ENCODE peak calls at places on chromosomes 3 and 15, in six cellular contexts. X is GM23338; P is thoracic aorta; E is pancreas; O is breast epithelium; S is CD8-positive, alpha-beta T cell. G is an unnamed sample.
A peak's percentile ranks its signal among the peaks of the same experiment; 100 is the strongest.

GRCh38 chr3:32376098-32376497 is 15.6 kb upstream of the CMTM7 start:
- DNase-seq in E (no peak), S (no peak), X (no peak), P (no peak), O (no peak), G (no peak)

GRCh38 chr3:123301331-123302184 is 99.8 kb downstream of the SEC22A start:
- DNase-seq in X (no peak), O (no peak), P (no peak), E (no peak), S (no peak), G (peak; percentile 34)

GRCh38 chr3:179036226-179036625 is 35.4 kb downstream of the ZMAT3 start:
- DNase-seq in P (no peak), X (no peak), S (no peak), O (no peak), E (no peak), G (no peak)

GRCh38 chr3:73228425-73228824 is 167.0 kb downstream of the EBLN2 start:
- DNase-seq in P (no peak), O (no peak), E (no peak), S (no peak), X (no peak), G (no peak)

GRCh38 chr3:195908439-195909293 is at the start of gene TNK2:
- DNase-seq in O (no peak), P (no peak), X (peak; percentile 52), E (no peak), S (peak; percentile 56), G (peak; percentile 36)

GRCh38 chr3:64599651-64600050 is 88.1 kb downstream of the ADAMTS9 start:
- DNase-seq in E (no peak), S (no peak), P (no peak), X (no peak), O (no peak), G (no peak)

GRCh38 chr15:64149424-64150235 is 1.9 kb upstream of the SNX22 start:
- DNase-seq in E (no peak), P (no peak), X (peak; percentile 75), O (no peak), S (no peak), G (no peak)

GRCh38 chr3:129474986-129475804 is 35.2 kb downstream of the IFT122 start:
- DNase-seq in E (no peak), O (no peak), X (no peak), S (no peak), P (no peak), G (no peak)

GRCh38 chr15:61155741-61156700 is 73.1 kb downstream of the RORA start:
- DNase-seq in O (no peak), X (peak; percentile 50), P (no peak), E (no peak), S (no peak), G (peak; percentile 70)

GRCh38 chr3:132596816-132597433 is at the start of gene ACKR4:
- DNase-seq in X (no peak), E (no peak), S (no peak), P (no peak), O (no peak), G (no peak)

GRCh38 chr15:82297546-82297945 is 34.9 kb downstream of the SAXO2 start:
- DNase-seq in S (no peak), O (no peak), E (no peak), X (no peak), P (no peak), G (no peak)

GRCh38 chr3:14602804-14603644 is 48.5 kb upstream of the CCDC174 start:
- DNase-seq in S (no peak), O (no peak), P (no peak), E (no peak), X (peak; percentile 66), G (no peak)

GRCh38 chr3:37026851-37027250 is 33.5 kb downstream of the MLH1 start:
- DNase-seq in X (no peak), S (no peak), P (no peak), E (no peak), O (no peak), G (no peak)

GRCh38 chr3:20480771-20481170 is 294.8 kb upstream of the SGO1 start:
- DNase-seq in S (no peak), E (no peak), O (no peak), P (no peak), X (peak; percentile 48), G (no peak)

GRCh38 chr15:84992157-84992940 is 10.7 kb downstream of the PDE8A start:
- DNase-seq in S (peak; percentile 22), O (no peak), X (no peak), E (no peak), P (no peak), G (no peak)

GRCh38 chr15:85329561-85330421 is 50.6 kb upstream of the AKAP13 start:
- DNase-seq in P (no peak), X (no peak), S (no peak), O (no peak), E (no peak), G (no peak)

GRCh38 chr3:65953881-65954733 is 84.6 kb downstream of the MAGI1 start:
- DNase-seq in X (peak; percentile 20), P (no peak), S (no peak), O (peak; percentile 54), E (peak; percentile 93), G (no peak)

GRCh38 chr3:45779746-45780735 is 16.3 kb downstream of the SLC6A20 start:
- DNase-seq in E (no peak), X (no peak), O (no peak), P (no peak), S (no peak), G (no peak)

GRCh38 chr3:108757404-108757982 is at the start of gene RETNLB:
- DNase-seq in P (no peak), O (no peak), E (peak; percentile 81), S (no peak), X (no peak), G (no peak)

GRCh38 chr3:11159421-11159904 is 5.2 kb downstream of the HRH1 start:
- DNase-seq in X (peak; percentile 27), S (no peak), O (no peak), P (no peak), E (no peak), G (peak; percentile 68)

DNA sequence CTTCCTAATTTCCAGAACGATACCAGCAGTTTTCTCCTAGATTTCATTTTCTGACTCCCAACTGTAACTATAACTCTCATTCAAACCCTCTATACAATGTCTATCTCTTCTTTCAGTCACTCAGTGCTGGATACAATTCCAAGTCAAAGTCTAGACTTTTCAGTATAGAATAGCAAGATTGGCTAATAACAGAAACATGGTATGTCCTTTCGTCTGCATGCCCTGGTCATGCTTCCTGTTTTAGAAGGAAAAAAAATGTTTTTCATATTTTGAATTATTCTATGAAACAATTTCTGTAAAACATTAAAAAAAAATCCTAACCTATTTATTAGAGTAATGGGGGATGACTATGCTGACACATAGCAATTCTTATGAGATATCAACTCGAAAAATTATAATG is 180.0 kb downstream of the KCNAB1 start:
- DNase-seq in S (no peak), X (no peak), E (no peak), O (no peak), P (no peak), G (no peak)
- H3K27ac ChIP-seq in S (no peak overlapping the region), X (no peak overlapping the region), E (no peak overlapping the region), O (no peak overlapping the region), P (no peak overlapping the region), G (no peak overlapping the region)

DNA sequence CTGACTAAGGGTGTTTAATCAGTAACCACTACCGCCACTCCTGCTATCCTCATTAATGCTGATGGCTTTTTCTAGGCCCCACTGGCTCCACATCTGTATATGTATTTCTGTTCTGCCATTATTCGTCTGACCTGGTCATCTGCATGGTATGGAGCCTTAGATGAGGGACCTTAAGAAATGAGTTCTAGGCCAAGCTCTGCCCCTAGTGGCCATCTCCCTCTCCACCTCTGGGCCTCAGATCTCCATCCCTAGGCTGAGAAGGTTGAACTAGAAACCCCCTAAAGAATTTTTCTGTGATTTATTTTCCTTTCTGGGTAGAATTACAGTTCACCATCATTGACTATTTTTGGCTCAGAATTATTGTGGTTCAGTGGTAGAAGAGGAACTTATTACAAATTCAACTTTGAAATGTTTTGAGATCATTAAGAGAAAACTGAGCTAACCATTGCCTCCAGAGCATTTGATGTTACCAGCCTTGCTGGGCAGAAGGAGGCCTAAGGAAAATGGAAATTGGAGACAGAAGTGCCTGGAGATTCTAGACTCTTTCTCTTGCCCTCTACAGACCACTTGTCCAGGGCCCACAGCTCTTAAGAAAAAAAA is 325.2 kb upstream of the NR2E3 start:
- DNase-seq in E (no peak), X (peak; percentile 58), S (no peak), O (no peak), P (no peak), G (no peak)
- TF ChIP-seq CTCF in E (no peak), X (peak; percentile 58), S (no peak), O (peak; percentile 17), P (peak; percentile 21), G (peak; percentile 17)

GRCh38 chr15:39192979-39193559 is 387.8 kb upstream of the THBS1 start:
- DNase-seq in S (no peak), X (no peak), O (no peak), E (no peak), P (no peak), G (no peak)
- H3K27ac ChIP-seq in S (no peak overlapping the region), X (no peak overlapping the region), O (no peak overlapping the region), E (no peak overlapping the region), P (no peak overlapping the region), G (no peak overlapping the region)

DNA sequence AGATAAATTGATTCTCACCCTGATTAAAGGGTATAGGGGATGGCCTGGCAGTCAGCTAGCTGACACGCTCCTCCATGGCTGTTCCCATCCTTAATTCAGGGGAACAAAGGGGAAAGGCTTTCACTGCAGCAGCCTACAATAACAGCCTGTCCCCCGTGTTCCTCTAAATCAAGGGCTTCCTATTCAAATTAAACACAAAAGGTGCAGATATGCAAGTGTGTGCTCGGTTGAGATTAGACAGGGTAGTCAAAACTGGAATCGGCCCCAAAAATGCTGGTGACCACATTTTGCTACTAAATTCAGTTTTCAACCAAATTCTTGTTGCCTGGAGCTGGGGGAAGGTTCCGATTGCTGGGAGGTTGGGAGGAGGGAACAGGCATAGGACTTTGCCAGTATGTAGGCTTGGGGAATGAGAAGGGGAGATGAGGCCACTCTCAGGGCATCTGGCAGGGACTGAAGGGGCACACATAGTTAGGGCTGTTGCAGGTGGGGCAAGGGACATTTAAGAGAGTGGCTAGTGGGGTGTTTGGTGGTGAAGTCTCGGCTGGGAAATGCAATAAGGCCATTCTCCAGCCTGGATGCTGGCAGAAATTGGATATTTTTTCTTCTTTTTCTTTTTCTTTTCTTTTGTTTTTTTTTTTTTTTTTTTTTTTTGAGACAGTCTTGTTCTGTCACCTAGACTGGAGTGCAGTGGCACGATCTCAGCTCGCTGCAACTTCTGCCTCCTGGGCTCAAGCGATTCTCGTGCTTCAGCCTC is 32.9 kb upstream of the CTSH start:
- DNase-seq in E (no peak), X (no peak), S (no peak), O (no peak), P (no peak), G (no peak)
- TF ChIP-seq CTCF in E (no peak), X (no peak), S (no peak), O (no peak), P (no peak), G (no peak)

DNA sequence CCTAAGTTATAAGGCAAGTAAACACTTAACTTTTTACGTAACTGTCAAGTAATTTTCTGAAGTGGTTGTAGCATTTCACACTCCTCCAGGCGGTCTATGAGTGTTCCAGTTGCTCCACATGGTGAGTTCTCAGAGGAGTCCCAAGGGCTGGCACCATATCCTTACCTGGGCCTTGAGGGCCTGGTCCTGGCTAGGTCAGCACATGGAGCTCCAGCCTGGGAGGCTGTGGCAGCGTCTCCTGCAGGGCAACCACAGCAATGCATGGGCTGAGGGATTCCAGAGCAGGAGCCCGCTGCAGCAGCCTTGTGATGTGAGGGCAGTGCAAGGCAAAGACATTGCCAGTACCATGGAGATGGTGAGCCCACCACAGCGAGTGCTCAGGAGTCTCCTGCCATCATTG is 32.2 kb upstream of the LYZL4 start:
- DNase-seq in S (no peak), E (no peak), P (no peak), X (peak; percentile 56), O (no peak), G (no peak)
- H3K27ac ChIP-seq in S (no peak overlapping the region), E (no peak overlapping the region), P (no peak overlapping the region), X (no peak overlapping the region), O (no peak overlapping the region), G (no peak overlapping the region)

GRCh38 chr15:68175527-68175926 is 29.6 kb downstream of the CALML4 start:
- DNase-seq in O (no peak), P (no peak), E (no peak), S (no peak), X (no peak), G (no peak)
- TF ChIP-seq CTCF in O (no peak), P (no peak), E (no peak), S (no peak), X (no peak), G (no peak)